ENCODE peak calls at places on chromosomes 4 and X, in six cellular contexts. J is activated CD8-positive, alpha-beta T cell treated with anti-CD3 and anti-CD28 coated beads for 36 hours; X is cerebellum; B is cardiac septum; N is Calu3; S is stimulated activated CD4-positive, alpha-beta T cell treated with anti-CD3 and anti-CD28 coated beads, Interleukin-2, amount 100 ng/mL, for 48 hours. R is an unnamed sample.
A peak's percentile ranks its signal among the peaks of the same experiment; 100 is the strongest.

GRCh38 chr4:149785686-149786431 is 29.8 kb downstream of the IQCM start:
- DNase-seq in N (no peak), B (no peak), X (no peak), S (no peak), J (no peak), R (peak; percentile 20)

GRCh38 chrX:100687128-100687527 is 43.1 kb downstream of the SRPX2 start:
- DNase-seq in X (no peak), J (peak; percentile 70), S (no peak), B (no peak), N (no peak), R (no peak)

GRCh38 chrX:15336023-15336413 is 695 bp upstream of the PIGA start:
- DNase-seq in S (peak; percentile 10), X (peak; percentile 3), J (peak; percentile 83), B (no peak), N (peak; percentile 37), R (no peak)

GRCh38 chr4:101258782-101259353 is 88.5 kb downstream of the PPP3CA start:
- DNase-seq in B (no peak), X (no peak), N (no peak), J (no peak), S (no peak), R (no peak)

GRCh38 chrX:143648705-143649104 is 12.8 kb upstream of the SLITRK4 start:
- DNase-seq in S (no peak), B (no peak), N (no peak), X (no peak), J (no peak), R (no peak)

GRCh38 chr4:159012381-159012780 is 90.5 kb upstream of the RAPGEF2 start:
- DNase-seq in N (no peak), X (no peak), S (no peak), B (no peak), J (no peak), R (no peak)

GRCh38 chr4:10102193-10102980 is 14.2 kb downstream of the WDR1 start:
- DNase-seq in B (no peak), N (no peak), S (no peak), J (no peak), X (no peak), R (no peak)

GRCh38 chrX:101685923-101686322 is 26.3 kb upstream of the ARMCX2 start:
- DNase-seq in N (no peak), S (no peak), B (no peak), J (no peak), X (no peak), R (no peak)

GRCh38 chr4:155353923-155354540 is 22.7 kb downstream of the MAP9 start:
- DNase-seq in B (peak; percentile 74), S (peak; percentile 30), N (peak; percentile 70), X (no peak), J (peak; percentile 75), R (peak; percentile 33)

GRCh38 chrX:48086119-48086518 is 14.7 kb upstream of the ZNF630 start:
- DNase-seq in S (no peak), X (no peak), N (peak; percentile 18), J (no peak), B (no peak), R (no peak)

GRCh38 chr4:126897038-126897437 is 735.7 kb upstream of the INTU start:
- DNase-seq in X (no peak), B (no peak), J (no peak), S (no peak), N (no peak), R (no peak)

GRCh38 chrX:124433186-124433585 is 86.8 kb downstream of the SH2D1A start:
- DNase-seq in S (no peak), B (no peak), N (no peak), X (no peak), J (no peak), R (no peak)

GRCh38 chr4:168751263-168752225 is 254.7 kb downstream of the PALLD start:
- DNase-seq in X (no peak), N (no peak), B (no peak), S (no peak), J (no peak), R (no peak)

GRCh38 chrX:120111611-120112010 is 4.1 kb downstream of the RHOXF1 start:
- DNase-seq in N (no peak), J (no peak), X (no peak), S (no peak), B (no peak), R (no peak)

GRCh38 chr4:10243856-10244255 is 127.3 kb upstream of the WDR1 start:
- DNase-seq in S (no peak), N (no peak), B (no peak), J (no peak), X (no peak), R (no peak)

GRCh38 chr4:150090836-150091235 is 12.6 kb downstream of the DCLK2 start:
- DNase-seq in J (no peak), S (no peak), B (no peak), X (no peak), N (no peak), R (no peak)

GRCh38 chrX:31190221-31190975 is 118.6 kb upstream of the FTHL17 start:
- DNase-seq in X (no peak), S (no peak), N (no peak), J (no peak), B (no peak), R (no peak)

GRCh38 chr4:94131212-94131611 is 76.5 kb upstream of the SMARCAD1 start:
- DNase-seq in J (no peak), X (no peak), S (no peak), B (no peak), N (no peak), R (no peak)

GRCh38 chr4:169208090-169208455 is 62.7 kb downstream of the SH3RF1 start:
- DNase-seq in X (no peak), S (no peak), B (no peak), J (no peak), N (no peak), R (no peak)

GRCh38 chrX:129318375-129318774 is 204.9 kb downstream of the SMARCA1 start:
- DNase-seq in B (no peak), S (no peak), X (no peak), N (peak; percentile 1), J (peak; percentile 31), R (no peak)

GRCh38 chr4:148813289-148813688 is 371.1 kb upstream of the NR3C2 start:
- DNase-seq in N (no peak), B (no peak), S (no peak), J (no peak), X (no peak), R (no peak)

GRCh38 chr4:92303621-92304027 is at the start of gene GRID2:
- DNase-seq in N (peak; percentile 17), B (no peak), X (peak; percentile 76), S (no peak), J (no peak), R (no peak)

GRCh38 chrX:809081-809480 is 178.5 kb downstream of the SHOX start:
- DNase-seq in B (peak; percentile 50), N (no peak), S (no peak), X (no peak), J (no peak), R (no peak)

GRCh38 chr4:29276150-29276549 is 1444.0 kb upstream of the PCDH7 start:
- DNase-seq in X (no peak), N (no peak), J (no peak), B (no peak), S (no peak), R (no peak)

GRCh38 chr4:132016703-132017102 is 1132.4 kb upstream of the PCDH10 start:
- DNase-seq in S (no peak), N (no peak), X (no peak), B (no peak), J (no peak), R (no peak)

GRCh38 chr4:16721618-16722291 is 176.7 kb downstream of the LDB2 start:
- DNase-seq in J (no peak), S (no peak), X (no peak), B (no peak), N (no peak), R (no peak)

GRCh38 chr4:139670765-139671164 is 5.1 kb downstream of the MGST2 start:
- DNase-seq in S (no peak), N (no peak), X (no peak), B (no peak), J (no peak), R (no peak)

GRCh38 chrX:149374751-149375150 is 130.4 kb downstream of the IDS start:
- DNase-seq in J (no peak), N (no peak), X (no peak), B (no peak), S (no peak), R (no peak)

GRCh38 chr4:127249066-127249766 is 383.5 kb upstream of the INTU start:
- DNase-seq in N (no peak), J (no peak), X (no peak), B (no peak), S (no peak), R (no peak)

GRCh38 chr4:155620637-155621036 is 46.0 kb upstream of the GUCY1A1 start:
- DNase-seq in B (no peak), X (no peak), N (no peak), J (no peak), S (no peak), R (no peak)

GRCh38 chr4:150332961-150333360 is 249.0 kb upstream of the MAB21L2 start:
- DNase-seq in N (no peak), S (no peak), B (no peak), X (no peak), J (no peak), R (no peak)

GRCh38 chr4:9942139-9942538 is 79.2 kb downstream of the SLC2A9 start:
- DNase-seq in J (no peak), S (no peak), X (no peak), N (no peak), B (no peak), R (no peak)

GRCh38 chr4:65893957-65894755 is 223.9 kb upstream of the EPHA5 start:
- DNase-seq in S (no peak), B (no peak), X (no peak), J (no peak), N (no peak), R (no peak)